ENCODE peak calls at places on chromosomes 12 and 14, in four cellular contexts. V is NCI-H1092 treated with DMSO at 0.1 percent for 48 hours, N is MCF 10A, D is posterior cingulate gyrus. E is an unnamed sample.

GRCh38 chr12:66403746-66404145 is 101.5 kb downstream of the HELB start:
- DNase-seq in V (peak; percentile 18), N (no peak), D (no peak), E (no peak)

GRCh38 chr12:91620949-91621348 is 438.3 kb upstream of the DCN start:
- DNase-seq in V (peak; percentile 54), N (no peak), D (peak; percentile 80), E (no peak)

GRCh38 chr12:15163001-15163400 is 58.2 kb downstream of the RERG start:
- DNase-seq in V (peak; percentile 29), N (peak; percentile 28), D (no peak), E (no peak)

GRCh38 chr14:95523818-95524448 is 7.5 kb upstream of the SYNE3 start:
- DNase-seq in V (no peak), N (no peak), D (no peak), E (no peak)

GRCh38 chr12:18079541-18080230 is 10.3 kb downstream of the RERGL start:
- DNase-seq in V (no peak), N (no peak), D (no peak), E (no peak)

GRCh38 chr12:57614178-57614947 is 3.1 kb downstream of the ARHGEF25 start:
- DNase-seq in V (no peak), N (peak; percentile 44), D (peak; percentile 85), E (peak; percentile 57)

GRCh38 chr12:128542844-128543243 is 275.9 kb downstream of the TMEM132C start:
- DNase-seq in V (no peak), N (no peak), D (no peak), E (no peak)

GRCh38 chr14:101589486-101590015 is 28.3 kb downstream of the DIO3 start:
- DNase-seq in V (no peak), N (no peak), D (peak; percentile 31), E (no peak)

GRCh38 chr12:116598341-116599284 is 39.4 kb downstream of the MAP1LC3B2 start:
- DNase-seq in V (no peak), N (no peak), D (no peak), E (no peak)

GRCh38 chr12:19794116-19794515 is 354.8 kb downstream of the AEBP2 start:
- DNase-seq in V (no peak), N (no peak), D (no peak), E (no peak)

GRCh38 chr12:19757317-19757877 is 318.1 kb downstream of the AEBP2 start:
- DNase-seq in V (peak; percentile 61), N (peak; percentile 47), D (no peak), E (no peak)

GRCh38 chr12:114011711-114012110 is 45.6 kb upstream of the RBM19 start:
- DNase-seq in V (peak; percentile 30), N (no peak), D (no peak), E (no peak)

GRCh38 chr12:69120331-69120730 is 119.0 kb upstream of the CPSF6 start:
- DNase-seq in V (no peak), N (no peak), D (no peak), E (no peak)

GRCh38 chr14:101026341-101026740 is 122.8 kb upstream of the RTL1 start:
- DNase-seq in V (no peak), N (no peak), D (peak; percentile 22), E (no peak)

GRCh38 chr14:64788706-64789105 is 84.5 kb downstream of the PLEKHG3 start:
- DNase-seq in V (no peak), N (peak; percentile 95), D (no peak), E (no peak)

GRCh38 chr14:93619176-93619793 is 169.0 kb downstream of the PRIMA1 start:
- DNase-seq in V (peak; percentile 26), N (peak; percentile 56), D (no peak), E (peak; percentile 3)